ENCODE peak calls at places on chromosome 15, in eight cellular contexts. O, F, S, L, H, T, W and G are unnamed samples.

GRCh38 chr15:93829115-93829849 is 402.1 kb upstream of the MCTP2 start:
- DNase-seq in O (no peak), L (no peak), W (no peak), F (peak; percentile 30), S (no peak), H (no peak), T (peak; percentile 94), G (no peak)

GRCh38 chr15:31004220-31004733 is 12.8 kb upstream of the MTMR10 start:
- DNase-seq in S (no peak), L (peak; percentile 12), T (no peak), H (no peak), W (no peak), F (no peak), O (no peak), G (no peak)

GRCh38 chr15:73750441-73750840 is 2.7 kb downstream of the INSYN1 start:
- DNase-seq in L (no peak), O (no peak), F (no peak), H (no peak), W (no peak), T (no peak), S (no peak), G (no peak)

GRCh38 chr15:82951472-82952155 is 906 bp downstream of the HOMER2 start:
- DNase-seq in O (no peak), L (no peak), H (no peak), T (no peak), F (peak; percentile 19), S (no peak), W (no peak), G (no peak)

GRCh38 chr15:35698331-35698730 is 152.4 kb upstream of the DPH6 start:
- DNase-seq in S (no peak), W (no peak), H (no peak), O (no peak), T (no peak), L (no peak), F (no peak), G (no peak)

GRCh38 chr15:52652984-52653383 is 26.2 kb downstream of the ATOSA start:
- DNase-seq in S (no peak), O (no peak), H (no peak), L (no peak), W (no peak), F (peak; percentile 73), T (peak; percentile 66), G (no peak)

GRCh38 chr15:77629070-77630030 is 3.4 kb downstream of the LINGO1 start:
- DNase-seq in H (no peak), W (no peak), T (no peak), S (no peak), L (no peak), O (no peak), F (no peak), G (no peak)

GRCh38 chr15:72117448-72117697 is 577 bp downstream of the MYO9A start:
- DNase-seq in H (peak; percentile 54), W (no peak), F (peak; percentile 83), L (peak; percentile 80), T (peak; percentile 75), O (no peak), S (peak; percentile 40), G (no peak)

GRCh38 chr15:76964157-76964556 is 30.8 kb upstream of the PSTPIP1 start:
- DNase-seq in T (no peak), W (no peak), F (no peak), H (no peak), O (no peak), S (no peak), L (no peak), G (no peak)

GRCh38 chr15:75177360-75178071 is 24.2 kb upstream of the C15orf39 start:
- DNase-seq in L (no peak), H (no peak), T (no peak), S (no peak), W (no peak), F (no peak), O (no peak), G (no peak)

GRCh38 chr15:68252925-68253534 is 23.5 kb upstream of the CLN6 start:
- DNase-seq in H (no peak), L (peak; percentile 30), O (no peak), T (peak; percentile 74), S (peak; percentile 79), F (peak; percentile 84), W (no peak), G (no peak)

GRCh38 chr15:80770356-80770705 is 8.8 kb upstream of the CEMIP start:
- DNase-seq in L (no peak), H (no peak), O (no peak), W (no peak), F (no peak), T (no peak), S (no peak), G (no peak)

GRCh38 chr15:93458567-93458966 is 369.6 kb upstream of the RGMA start:
- DNase-seq in W (no peak), O (no peak), H (no peak), L (no peak), T (no peak), F (no peak), S (no peak), G (no peak)

GRCh38 chr15:98005659-98006058 is 45.2 kb downstream of the ARRDC4 start:
- DNase-seq in O (no peak), W (no peak), S (no peak), T (no peak), F (no peak), H (no peak), L (no peak), G (no peak)

GRCh38 chr15:75694241-75695182 is 18.1 kb downstream of the CSPG4 start:
- DNase-seq in F (peak; percentile 98), L (peak; percentile 61), W (peak; percentile 74), O (peak; percentile 27), T (peak; percentile 89), S (no peak), H (peak; percentile 55), G (no peak)

GRCh38 chr15:29105151-29105785 is 164.4 kb downstream of the NSMCE3 start:
- DNase-seq in F (peak; percentile 18), W (peak; percentile 68), L (no peak), S (no peak), T (no peak), O (no peak), H (no peak), G (no peak)

GRCh38 chr15:37098468-37099320 is 1.7 kb downstream of the MEIS2 start:
- DNase-seq in F (peak; percentile 48), H (no peak), W (peak; percentile 73), S (no peak), T (no peak), L (peak; percentile 57), O (no peak), G (no peak)

GRCh38 chr15:42203891-42204290 is 4.2 kb downstream of the VPS39 start:
- DNase-seq in L (no peak), W (no peak), F (peak; percentile 36), S (no peak), H (no peak), T (no peak), O (no peak), G (no peak)

GRCh38 chr15:85625856-85626255 is 168.9 kb downstream of the KLHL25 start:
- DNase-seq in H (no peak), O (no peak), S (no peak), F (peak; percentile 62), T (no peak), L (no peak), W (no peak), G (no peak)

GRCh38 chr15:75508741-75509532 is 57.4 kb upstream of the SIN3A start:
- DNase-seq in O (no peak), F (peak; percentile 67), S (peak; percentile 32), W (no peak), H (no peak), T (peak; percentile 29), L (no peak), G (no peak)

GRCh38 chr15:75989045-75989444 is 23.2 kb downstream of the NRG4 start:
- DNase-seq in L (no peak), W (no peak), S (no peak), T (no peak), H (no peak), O (no peak), F (no peak), G (no peak)

GRCh38 chr15:61226313-61227250 is 2.5 kb downstream of the RORA start:
- DNase-seq in F (no peak), W (no peak), O (no peak), S (no peak), T (no peak), H (no peak), L (no peak), G (no peak)

GRCh38 chr15:55526559-55527036 is 18.6 kb upstream of the DNAAF4 start:
- DNase-seq in L (no peak), H (no peak), O (no peak), T (peak; percentile 40), S (peak; percentile 32), W (no peak), F (peak; percentile 47), G (no peak)

GRCh38 chr15:27422997-27423396 is 452.0 kb downstream of the GABRG3 start:
- DNase-seq in F (no peak), T (no peak), O (no peak), H (no peak), L (no peak), W (no peak), S (no peak), G (no peak)

GRCh38 chr15:27429577-27429976 is 458.6 kb downstream of the GABRG3 start:
- DNase-seq in T (no peak), L (no peak), F (no peak), W (no peak), H (no peak), S (no peak), O (no peak), G (no peak)

GRCh38 chr15:27427386-27427785 is 456.4 kb downstream of the GABRG3 start:
- DNase-seq in O (no peak), H (no peak), T (no peak), S (no peak), F (no peak), W (no peak), L (no peak), G (no peak)
- TF ChIP-seq CTCF in O (no peak), H (no peak), T (no peak), S (no peak), F (no peak), W (no peak), L (no peak), G (no peak)

GRCh38 chr15:25862469-25863066 is 559 bp downstream of the ATP10A start:
- DNase-seq in W (no peak), T (no peak), O (no peak), H (no peak), F (peak; percentile 33), S (no peak), L (peak; percentile 20), G (no peak)
- TF ChIP-seq CTCF in W (no peak), T (no peak), O (no peak), H (no peak), F (no peak), S (no peak), L (no peak), G (no peak)

DNA sequence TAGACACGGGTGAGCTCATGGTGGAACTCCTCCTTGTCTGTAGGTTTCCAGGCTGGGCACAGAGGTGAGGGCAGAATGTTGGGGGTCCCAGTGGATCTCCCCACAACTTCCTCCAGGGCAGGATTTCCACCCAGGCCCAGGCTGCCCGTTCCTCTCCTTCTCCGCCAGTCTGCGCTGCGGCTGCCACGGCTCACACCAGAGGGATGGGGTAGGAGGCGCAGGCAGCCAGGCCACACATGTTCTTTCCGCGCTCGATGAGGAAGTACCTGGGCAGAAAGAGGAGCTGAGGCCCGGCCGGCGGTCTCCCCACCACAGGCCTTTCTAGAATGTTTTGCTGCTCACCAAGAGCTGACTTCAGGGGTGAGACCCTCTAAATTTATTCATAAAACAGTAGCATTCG is 22.9 kb downstream of the CTSH start:
- DNase-seq in W (no peak), H (no peak), O (no peak), F (no peak), T (no peak), L (no peak), S (no peak), G (no peak)
- TF ChIP-seq CTCF in W (no peak), H (no peak), O (no peak), F (no peak), T (no peak), L (no peak), S (no peak), G (no peak)

GRCh38 chr15:58724471-58724870 is 25.0 kb downstream of the ADAM10 start:
- DNase-seq in F (peak; percentile 62), L (no peak), T (peak; percentile 37), H (no peak), S (no peak), W (no peak), O (no peak), G (no peak)
- TF ChIP-seq CTCF in F (no peak), L (no peak), T (no peak), H (no peak), S (no peak), W (no peak), O (no peak), G (no peak)